ENCODE peak calls at places on chromosome 16, in six cellular contexts. A is CD8-positive, alpha-beta T cell; Q is endodermal cell; N is esophagus muscularis mucosa; B is A549; X is pancreas. I is an unnamed sample.

GRCh38 chr16:70809392-70810060 is 8.6 kb upstream of the VAC14 start:
- DNase-seq in A (no peak), Q (peak; percentile 28), N (no peak), B (no peak), X (no peak), I (no peak)

GRCh38 chr16:85444879-85445778 is 168.0 kb upstream of the GSE1 start:
- DNase-seq in A (no peak), Q (peak; percentile 77), N (no peak), B (no peak), X (no peak), I (no peak)

GRCh38 chr16:608019-608418 is 18.2 kb downstream of the RAB40C start:
- DNase-seq in A (no peak), Q (peak; percentile 84), N (no peak), B (no peak), X (no peak), I (no peak)

GRCh38 chr16:15857779-15858560 is 1.1 kb upstream of the MYH11 start:
- DNase-seq in A (no peak), Q (peak; percentile 83), N (no peak), B (peak; percentile 38), X (peak; percentile 58), I (no peak)

GRCh38 chr16:80583466-80583865 is 42.7 kb downstream of the DYNLRB2 start:
- DNase-seq in A (no peak), Q (no peak), N (no peak), B (no peak), X (no peak), I (peak; percentile 15)

GRCh38 chr16:48613061-48613957 is 3.3 kb upstream of the N4BP1 start:
- DNase-seq in A (peak; percentile 69), Q (peak; percentile 77), N (no peak), B (no peak), X (no peak), I (no peak)

GRCh38 chr16:58661199-58661830 is 23.3 kb downstream of the SLC38A7 start:
- DNase-seq in A (peak; percentile 11), Q (peak; percentile 81), N (no peak), B (peak; percentile 94), X (no peak), I (no peak)

GRCh38 chr16:27174798-27175197 is 28.5 kb upstream of the KDM8 start:
- DNase-seq in A (no peak), Q (no peak), N (no peak), B (peak; percentile 52), X (no peak), I (no peak)

GRCh38 chr16:85412911-85413520 is 200.1 kb upstream of the GSE1 start:
- DNase-seq in A (no peak), Q (no peak), N (no peak), B (no peak), X (peak; percentile 43), I (no peak)

GRCh38 chr16:391885-392335 is 5.1 kb upstream of the NME4 start:
- DNase-seq in A (peak; percentile 75), Q (peak; percentile 96), N (no peak), B (peak; percentile 76), X (peak; percentile 75), I (no peak)

GRCh38 chr16:13631213-13631767 is 288.7 kb upstream of the ERCC4 start:
- DNase-seq in A (no peak), Q (no peak), N (no peak), B (no peak), X (no peak), I (no peak)

GRCh38 chr16:4309833-4310266 is 6.0 kb upstream of the GLIS2 start:
- DNase-seq in A (peak; percentile 58), Q (peak; percentile 97), N (no peak), B (peak; percentile 84), X (peak; percentile 84), I (peak; percentile 7)

GRCh38 chr16:54164789-54165173 is 121.8 kb downstream of the IRX3 start:
- DNase-seq in A (no peak), Q (no peak), N (no peak), B (no peak), X (no peak), I (no peak)

GRCh38 chr16:77297996-77298637 is 98.9 kb downstream of the SYCE1L start:
- DNase-seq in A (no peak), Q (no peak), N (no peak), B (no peak), X (no peak), I (no peak)
- H3K27ac ChIP-seq in A (no peak overlapping the region), Q (no peak overlapping the region), N (no peak overlapping the region), B (peak overlapping the region; percentile 73), X (no peak overlapping the region), I (no peak overlapping the region)

GRCh38 chr16:11354407-11354732 is 9.1 kb downstream of the RMI2 start:
- DNase-seq in A (no peak), Q (no peak), N (no peak), B (no peak), X (no peak), I (no peak)
- H3K27ac ChIP-seq in A (peak overlapping the region; percentile 55), Q (no peak overlapping the region), N (no peak overlapping the region), B (no peak overlapping the region), X (no peak overlapping the region), I (no peak overlapping the region)

GRCh38 chr16:2152695-2153506 is 2.7 kb upstream of the TRAF7 start:
- DNase-seq in A (no peak), Q (peak; percentile 67), N (no peak), B (no peak), X (peak; percentile 75), I (no peak)
- H3K27ac ChIP-seq in A (peak overlapping the region; percentile 18), Q (peak overlapping the region; percentile 8), N (peak overlapping the region; percentile 95), B (peak overlapping the region; percentile 94), X (peak overlapping the region; percentile 85), I (peak overlapping the region; percentile 38)

GRCh38 chr16:28572659-28573510 is 19.2 kb downstream of the SGF29 start:
- DNase-seq in A (no peak), Q (peak; percentile 60), N (no peak), B (no peak), X (no peak), I (no peak)
- H3K27ac ChIP-seq in A (no peak overlapping the region), Q (no peak overlapping the region), N (peak overlapping the region; percentile 51), B (no peak overlapping the region), X (no peak overlapping the region), I (no peak overlapping the region)

GRCh38 chr16:24035127-24035842 is 199.5 kb downstream of the PRKCB start:
- DNase-seq in A (peak; percentile 54), Q (no peak), N (no peak), B (no peak), X (no peak), I (no peak)
- H3K27ac ChIP-seq in A (no peak overlapping the region), Q (no peak overlapping the region), N (no peak overlapping the region), B (no peak overlapping the region), X (no peak overlapping the region), I (no peak overlapping the region)

GRCh38 chr16:56972403-56972802 is 10.7 kb downstream of the CETP start:
- DNase-seq in A (no peak), Q (no peak), N (no peak), B (no peak), X (no peak), I (no peak)

GRCh38 chr16:56969769-56970168 is 8.0 kb downstream of the CETP start:
- DNase-seq in A (no peak), Q (no peak), N (no peak), B (no peak), X (no peak), I (no peak)

GRCh38 chr16:56971768-56972043 is 10.0 kb downstream of the CETP start:
- DNase-seq in A (no peak), Q (no peak), N (no peak), B (no peak), X (no peak), I (no peak)

GRCh38 chr16:56972898-56973689 is 11.3 kb downstream of the CETP start:
- DNase-seq in A (no peak), Q (no peak), N (no peak), B (no peak), X (no peak), I (no peak)

DNA sequence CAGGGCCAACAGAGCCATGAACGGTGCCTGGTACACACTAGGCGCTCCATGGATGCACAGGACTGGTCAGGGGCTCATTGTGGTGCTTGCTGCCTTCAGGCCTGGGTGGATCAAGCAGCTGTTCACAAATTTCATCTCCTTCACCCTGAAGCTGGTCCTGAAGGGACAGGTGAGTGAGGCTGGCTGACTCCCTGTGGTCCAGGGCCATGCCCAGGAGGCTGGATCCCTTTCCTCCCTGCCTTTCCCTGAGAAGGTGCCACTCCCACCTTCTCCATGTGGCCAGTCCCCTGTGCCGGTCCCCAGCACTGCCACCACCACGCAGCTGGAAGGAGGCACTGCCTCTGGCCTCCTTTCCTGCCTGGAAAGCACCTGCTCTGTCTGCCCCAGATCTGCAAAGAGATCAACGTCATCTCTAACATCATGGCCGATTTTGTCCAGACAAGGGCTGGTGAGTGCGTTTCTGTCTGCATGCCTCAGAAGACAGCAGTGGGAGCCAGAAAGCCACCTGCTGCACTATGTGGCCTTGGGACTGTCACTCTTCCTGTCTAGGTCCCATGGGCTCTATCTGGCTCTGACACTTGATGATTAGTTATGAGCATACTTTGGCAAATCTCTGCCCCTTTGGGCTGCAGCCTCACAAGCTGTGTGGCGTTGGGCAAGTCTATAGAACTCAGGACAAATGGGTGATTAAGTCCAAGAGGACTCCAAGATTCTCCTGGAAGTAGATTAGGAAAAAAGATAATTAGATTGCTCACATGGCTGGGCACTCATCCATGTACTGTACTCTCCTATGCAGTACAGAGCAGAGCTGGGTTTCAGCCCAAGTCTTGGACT is 9.4 kb downstream of the CETP start:
- DNase-seq in A (no peak), Q (no peak), N (no peak), B (no peak), X (no peak), I (no peak)
- H3K27ac ChIP-seq in A (no peak overlapping the region), Q (no peak overlapping the region), N (no peak overlapping the region), B (no peak overlapping the region), X (no peak overlapping the region), I (no peak overlapping the region)

GRCh38 chr16:55480228-55480655 is 1.2 kb downstream of the MMP2 start:
- DNase-seq in A (no peak), Q (peak; percentile 80), N (peak; percentile 96), B (no peak), X (peak; percentile 64), I (peak; percentile 44)
- H3K27ac ChIP-seq in A (no peak overlapping the region), Q (no peak overlapping the region), N (peak overlapping the region; percentile 86), B (no peak overlapping the region), X (no peak overlapping the region), I (no peak overlapping the region)

GRCh38 chr16:51637744-51638100 is 486.7 kb upstream of the SALL1 start:
- DNase-seq in A (no peak), Q (no peak), N (no peak), B (no peak), X (no peak), I (no peak)
- H3K27ac ChIP-seq in A (no peak overlapping the region), Q (no peak overlapping the region), N (no peak overlapping the region), B (no peak overlapping the region), X (no peak overlapping the region), I (no peak overlapping the region)

GRCh38 chr16:88454315-88455057 is 1.4 kb downstream of the ZFPM1 start:
- DNase-seq in A (peak; percentile 50), Q (peak; percentile 72), N (no peak), B (peak; percentile 60), X (peak; percentile 73), I (no peak)
- H3K27ac ChIP-seq in A (peak overlapping the region; percentile 57), Q (no peak overlapping the region), N (no peak overlapping the region), B (peak overlapping the region; percentile 78), X (peak overlapping the region; percentile 65), I (no peak overlapping the region)

I was measured in substantia nigra.